ENCODE peak calls at places on chromosomes 11 and 22, in six cellular contexts. One of them, this sample, is unnamed.

GRCh38 chr22:17941501-17942406 is 82.6 kb downstream of the MICAL3 start:
- DNase-seq in CD8-positive, alpha-beta T cell: no peak
- DNase-seq in upper lobe of left lung: no peak
- DNase-seq in breast epithelium: no peak
- DNase-seq in NB4: no peak
- DNase-seq in ovary: no peak
- DNase-seq in this sample: no peak

GRCh38 chr22:32487021-32487420 is 12.4 kb downstream of the FBXO7 start:
- DNase-seq in CD8-positive, alpha-beta T cell: no peak
- DNase-seq in upper lobe of left lung: no peak
- DNase-seq in breast epithelium: no peak
- DNase-seq in NB4: no peak
- DNase-seq in ovary: no peak
- DNase-seq in this sample: no peak

GRCh38 chr11:93611836-93612677 is 49.4 kb upstream of the CEP295 start:
- DNase-seq in breast epithelium: no peak
- DNase-seq in ovary: no peak
- DNase-seq in NB4: no peak
- DNase-seq in upper lobe of left lung: no peak
- DNase-seq in CD8-positive, alpha-beta T cell: no peak
- DNase-seq in this sample: no peak

GRCh38 chr22:44382461-44383038 is 69.8 kb upstream of the SHISAL1 start:
- DNase-seq in ovary: no peak
- DNase-seq in CD8-positive, alpha-beta T cell: no peak
- DNase-seq in upper lobe of left lung: no peak
- DNase-seq in NB4: no peak
- DNase-seq in breast epithelium: no peak
- DNase-seq in this sample: no peak

GRCh38 chr22:36383110-36383581 is 4.6 kb downstream of the MYH9 start:
- DNase-seq in breast epithelium: peak; percentile 74
- DNase-seq in ovary: no peak
- DNase-seq in upper lobe of left lung: peak; percentile 80
- DNase-seq in CD8-positive, alpha-beta T cell: peak; percentile 65
- DNase-seq in NB4: peak; percentile 37
- DNase-seq in this sample: peak; percentile 98

GRCh38 chr22:18152519-18152918 is 2.5 kb downstream of the USP18 start:
- DNase-seq in breast epithelium: no peak
- DNase-seq in ovary: no peak
- DNase-seq in NB4: no peak
- DNase-seq in upper lobe of left lung: no peak
- DNase-seq in CD8-positive, alpha-beta T cell: no peak
- DNase-seq in this sample: no peak

GRCh38 chr11:130449996-130450419 is 1.6 kb downstream of the ADAMTS15 start:
- DNase-seq in NB4: peak; percentile 38
- DNase-seq in breast epithelium: peak; percentile 71
- DNase-seq in CD8-positive, alpha-beta T cell: no peak
- DNase-seq in ovary: peak; percentile 78
- DNase-seq in upper lobe of left lung: peak; percentile 63
- DNase-seq in this sample: peak; percentile 77

GRCh38 chr22:20429254-20430100 is 8.1 kb downstream of the SCARF2 start:
- DNase-seq in CD8-positive, alpha-beta T cell: peak; percentile 80
- DNase-seq in ovary: no peak
- DNase-seq in breast epithelium: no peak
- DNase-seq in NB4: peak; percentile 78
- DNase-seq in upper lobe of left lung: peak; percentile 68
- DNase-seq in this sample: no peak

GRCh38 chr22:44519895-44520294 is 21.9 kb upstream of the RTL6 start:
- DNase-seq in breast epithelium: no peak
- DNase-seq in CD8-positive, alpha-beta T cell: no peak
- DNase-seq in NB4: no peak
- DNase-seq in upper lobe of left lung: no peak
- DNase-seq in ovary: no peak
- DNase-seq in this sample: no peak

GRCh38 chr11:108824601-108825000 is 159.7 kb downstream of the DDX10 start:
- DNase-seq in upper lobe of left lung: no peak
- DNase-seq in breast epithelium: no peak
- DNase-seq in ovary: no peak
- DNase-seq in CD8-positive, alpha-beta T cell: no peak
- DNase-seq in NB4: no peak
- DNase-seq in this sample: no peak

GRCh38 chr11:108817971-108818370 is 153.1 kb downstream of the DDX10 start:
- DNase-seq in breast epithelium: no peak
- DNase-seq in ovary: no peak
- DNase-seq in CD8-positive, alpha-beta T cell: no peak
- DNase-seq in upper lobe of left lung: no peak
- DNase-seq in NB4: no peak
- DNase-seq in this sample: no peak

GRCh38 chr11:108813086-108813485 is 148.2 kb downstream of the DDX10 start:
- DNase-seq in ovary: no peak
- DNase-seq in breast epithelium: no peak
- DNase-seq in upper lobe of left lung: no peak
- DNase-seq in NB4: no peak
- DNase-seq in CD8-positive, alpha-beta T cell: no peak
- DNase-seq in this sample: no peak

GRCh38 chr11:108819957-108820356 is 155.1 kb downstream of the DDX10 start:
- DNase-seq in CD8-positive, alpha-beta T cell: no peak
- DNase-seq in breast epithelium: no peak
- DNase-seq in ovary: no peak
- DNase-seq in NB4: peak; percentile 23
- DNase-seq in upper lobe of left lung: no peak
- DNase-seq in this sample: no peak

GRCh38 chr11:108818971-108819370 is 154.1 kb downstream of the DDX10 start:
- DNase-seq in ovary: no peak
- DNase-seq in NB4: peak; percentile 39
- DNase-seq in CD8-positive, alpha-beta T cell: no peak
- DNase-seq in breast epithelium: no peak
- DNase-seq in upper lobe of left lung: no peak
- DNase-seq in this sample: no peak
- TF ChIP-seq CTCF in ovary: no peak
- TF ChIP-seq CTCF in NB4: no peak
- TF ChIP-seq CTCF in CD8-positive, alpha-beta T cell: no peak
- TF ChIP-seq CTCF in breast epithelium: no peak
- TF ChIP-seq CTCF in upper lobe of left lung: no peak
- TF ChIP-seq CTCF in this sample: no peak

DNA sequence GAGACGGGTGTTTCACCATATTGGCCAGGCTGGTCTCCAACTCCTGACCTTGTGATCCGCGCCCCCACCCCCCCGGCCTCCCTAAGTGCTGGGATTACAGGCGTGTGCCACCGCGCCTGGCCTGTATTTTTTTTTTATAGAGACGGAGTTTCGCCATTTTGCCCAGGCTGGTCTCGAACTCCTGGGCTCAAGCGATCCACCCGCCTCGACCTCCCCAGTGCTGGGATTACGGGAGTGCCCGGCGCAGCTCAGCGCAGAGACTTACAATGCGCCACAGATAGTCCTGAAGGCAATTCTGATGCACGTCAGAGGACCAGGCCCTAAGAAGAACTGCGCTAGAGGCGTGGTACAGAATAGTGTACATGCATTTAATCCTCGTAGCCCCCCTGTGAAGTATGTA is 587 bp upstream of the VPS51 start:
- DNase-seq in breast epithelium: no peak
- DNase-seq in NB4: no peak
- DNase-seq in ovary: no peak
- DNase-seq in upper lobe of left lung: no peak
- DNase-seq in CD8-positive, alpha-beta T cell: no peak
- DNase-seq in this sample: no peak
- H3K4me3 ChIP-seq in breast epithelium: no peak overlapping the region
- H3K4me3 ChIP-seq in NB4: peak overlapping the region; percentile 92
- H3K4me3 ChIP-seq in ovary: no peak overlapping the region
- H3K4me3 ChIP-seq in upper lobe of left lung: peak overlapping the region; percentile 86
- H3K4me3 ChIP-seq in CD8-positive, alpha-beta T cell: no peak overlapping the region
- H3K4me3 ChIP-seq in this sample: peak overlapping the region; percentile 61

GRCh38 chr22:41381329-41382097 is at the start of gene TEF:
- DNase-seq in breast epithelium: peak; percentile 99
- DNase-seq in upper lobe of left lung: peak; percentile 99
- DNase-seq in NB4: peak; percentile 98
- DNase-seq in CD8-positive, alpha-beta T cell: peak; percentile 97
- DNase-seq in ovary: peak; percentile 99
- DNase-seq in this sample: peak; percentile 94
- TF ChIP-seq CTCF in breast epithelium: no peak
- TF ChIP-seq CTCF in upper lobe of left lung: no peak
- TF ChIP-seq CTCF in NB4: no peak
- TF ChIP-seq CTCF in CD8-positive, alpha-beta T cell: no peak
- TF ChIP-seq CTCF in ovary: no peak
- TF ChIP-seq CTCF in this sample: no peak

GRCh38 chr11:3641191-3641590 is 601 bp downstream of the ART5 start:
- DNase-seq in breast epithelium: no peak
- DNase-seq in NB4: no peak
- DNase-seq in ovary: no peak
- DNase-seq in upper lobe of left lung: no peak
- DNase-seq in CD8-positive, alpha-beta T cell: no peak
- DNase-seq in this sample: no peak

GRCh38 chr11:3639841-3640240 is 2.0 kb downstream of the ART5 start:
- DNase-seq in CD8-positive, alpha-beta T cell: no peak
- DNase-seq in NB4: no peak
- DNase-seq in breast epithelium: no peak
- DNase-seq in upper lobe of left lung: no peak
- DNase-seq in ovary: no peak
- DNase-seq in this sample: no peak

GRCh38 chr11:3642071-3642951 is 519 bp upstream of the ART5 start:
- DNase-seq in CD8-positive, alpha-beta T cell: peak; percentile 76
- DNase-seq in NB4: peak; percentile 65
- DNase-seq in upper lobe of left lung: peak; percentile 86
- DNase-seq in ovary: peak; percentile 92
- DNase-seq in breast epithelium: peak; percentile 61
- DNase-seq in this sample: peak; percentile 67

GRCh38 chr11:3644817-3645235 is at the start of gene ART1:
- DNase-seq in upper lobe of left lung: no peak
- DNase-seq in NB4: peak; percentile 21
- DNase-seq in ovary: no peak
- DNase-seq in breast epithelium: no peak
- DNase-seq in CD8-positive, alpha-beta T cell: no peak
- DNase-seq in this sample: no peak

GRCh38 chr11:3641701-3642070 is at the start of gene ART5:
- DNase-seq in breast epithelium: no peak
- DNase-seq in ovary: no peak
- DNase-seq in NB4: no peak
- DNase-seq in CD8-positive, alpha-beta T cell: no peak
- DNase-seq in upper lobe of left lung: no peak
- DNase-seq in this sample: no peak
- H3K4me3 ChIP-seq in breast epithelium: peak within 1 kb of the TSS; percentile 55
- H3K4me3 ChIP-seq in ovary: peak within 1 kb of the TSS; percentile 51
- H3K4me3 ChIP-seq in NB4: no peak within 1 kb of the TSS
- H3K4me3 ChIP-seq in CD8-positive, alpha-beta T cell: peak within 1 kb of the TSS; percentile 57
- H3K4me3 ChIP-seq in upper lobe of left lung: peak within 1 kb of the TSS; percentile 51
- H3K4me3 ChIP-seq in this sample: peak within 1 kb of the TSS; percentile 64

GRCh38 chr11:124891390-124891861 is 6.2 kb downstream of the ROBO4 start:
- DNase-seq in CD8-positive, alpha-beta T cell: no peak
- DNase-seq in upper lobe of left lung: no peak
- DNase-seq in ovary: no peak
- DNase-seq in NB4: no peak
- DNase-seq in breast epithelium: no peak
- DNase-seq in this sample: no peak
- TF ChIP-seq CTCF in CD8-positive, alpha-beta T cell: no peak
- TF ChIP-seq CTCF in upper lobe of left lung: no peak
- TF ChIP-seq CTCF in ovary: no peak
- TF ChIP-seq CTCF in NB4: no peak
- TF ChIP-seq CTCF in breast epithelium: no peak
- TF ChIP-seq CTCF in this sample: no peak

DNA sequence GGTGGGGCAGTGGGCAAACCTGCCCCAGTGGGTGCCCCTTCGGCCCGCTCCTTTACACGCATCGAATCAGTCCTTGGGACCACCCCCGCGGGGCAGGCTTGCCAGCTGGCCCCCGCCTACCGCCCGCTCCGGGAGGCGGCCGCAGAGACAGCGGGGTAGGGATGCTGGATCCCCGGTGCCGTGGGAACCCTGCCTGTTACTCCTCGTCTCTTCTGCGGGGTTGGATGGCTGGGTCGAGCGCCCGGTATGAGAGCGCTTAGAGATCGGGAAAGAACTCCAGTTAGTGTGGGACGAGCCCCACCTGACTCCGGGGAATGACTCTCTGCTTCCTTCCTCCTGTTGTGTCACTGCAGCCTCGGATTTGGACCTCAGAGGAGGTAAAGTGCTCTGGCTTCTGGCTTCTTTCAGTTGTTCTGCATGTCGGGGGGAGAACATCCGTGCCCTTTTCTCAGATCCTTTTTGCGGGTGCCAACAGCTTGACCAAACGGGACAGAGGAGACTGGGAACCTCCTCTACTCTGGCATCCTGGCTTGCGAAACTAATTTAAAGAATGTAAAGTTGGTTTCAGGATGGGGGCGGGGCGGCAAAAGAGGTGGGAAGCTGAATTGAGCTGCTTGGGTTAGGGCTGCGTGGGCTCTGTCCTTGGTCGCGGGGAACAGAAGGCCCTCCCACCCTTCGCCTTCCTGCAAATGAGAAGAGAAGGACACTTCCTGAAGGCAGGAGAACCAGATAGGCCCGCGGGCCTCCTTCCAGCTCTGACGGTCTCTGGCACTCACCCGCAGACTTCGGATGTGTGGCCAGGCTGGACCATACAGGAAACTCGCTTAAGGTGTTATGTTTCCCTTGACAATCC is 915 bp downstream of the LAYN start:
- DNase-seq in breast epithelium: peak; percentile 50
- DNase-seq in NB4: peak; percentile 47
- DNase-seq in upper lobe of left lung: peak; percentile 38
- DNase-seq in ovary: peak; percentile 80
- DNase-seq in CD8-positive, alpha-beta T cell: no peak
- DNase-seq in this sample: peak; percentile 91
- H3K4me3 ChIP-seq in breast epithelium: peak overlapping the region; percentile 51
- H3K4me3 ChIP-seq in NB4: no peak overlapping the region
- H3K4me3 ChIP-seq in upper lobe of left lung: peak overlapping the region; percentile 52
- H3K4me3 ChIP-seq in ovary: peak overlapping the region; percentile 61
- H3K4me3 ChIP-seq in CD8-positive, alpha-beta T cell: peak overlapping the region; percentile 55
- H3K4me3 ChIP-seq in this sample: peak overlapping the region; percentile 69

GRCh38 chr11:66344550-66345315 is at the start of gene BRMS1:
- DNase-seq in upper lobe of left lung: peak; percentile 99
- DNase-seq in breast epithelium: peak; percentile 96
- DNase-seq in ovary: peak; percentile 98
- DNase-seq in NB4: peak; percentile 98
- DNase-seq in CD8-positive, alpha-beta T cell: peak; percentile 96
- DNase-seq in this sample: peak; percentile 94
- TF ChIP-seq CTCF in upper lobe of left lung: peak; percentile 61
- TF ChIP-seq CTCF in breast epithelium: peak; percentile 41
- TF ChIP-seq CTCF in ovary: peak; percentile 40
- TF ChIP-seq CTCF in NB4: no peak
- TF ChIP-seq CTCF in CD8-positive, alpha-beta T cell: no peak
- TF ChIP-seq CTCF in this sample: no peak